ENCODE peak calls at places on chromosomes 4 and X, in nine cellular contexts. D is ascending aorta; M is thyroid gland; G is IMR-90; H is GM23338; T is heart right ventricle; V is colonic mucosa; B is CD8-positive, alpha-beta T cell; N is OCI-LY7. I is an unnamed sample.
A peak's percentile ranks its signal among the peaks of the same experiment; 100 is the strongest.

GRCh38 chrX:100652266-100652665 is 8.3 kb downstream of the SRPX2 start:
- DNase-seq in V (no peak), H (no peak), T (no peak), M (no peak), B (no peak), G (no peak), N (no peak), D (no peak), I (no peak)

GRCh38 chr4:121070274-121070673 is 2.1 kb downstream of the NDNF start:
- DNase-seq in M (no peak), G (no peak), N (no peak), T (no peak), D (no peak), V (peak; percentile 32), H (peak; percentile 70), B (no peak), I (peak; percentile 49)

GRCh38 chrX:17470136-17470535 is 95.1 kb downstream of the NHS start:
- DNase-seq in M (no peak), G (peak; percentile 42), V (no peak), H (no peak), N (no peak), D (no peak), T (no peak), B (no peak), I (no peak)

GRCh38 chrX:25020391-25021131 is 4.8 kb upstream of the ARX start:
- DNase-seq in T (no peak), B (peak; percentile 24), G (no peak), H (peak; percentile 68), D (no peak), V (no peak), N (peak; percentile 25), M (no peak), I (no peak)

GRCh38 chr4:147724468-147725201 is 7.3 kb upstream of the ARHGAP10 start:
- DNase-seq in T (no peak), G (no peak), B (no peak), D (no peak), V (no peak), N (no peak), M (no peak), H (no peak), I (no peak)

GRCh38 chr4:97142405-97142804 is 1000.9 kb downstream of the STPG2 start:
- DNase-seq in M (no peak), H (no peak), N (no peak), B (no peak), V (no peak), T (no peak), D (no peak), G (no peak), I (no peak)

GRCh38 chr4:120658772-120659171 is 263.8 kb downstream of the PRDM5 start:
- DNase-seq in D (no peak), T (no peak), N (no peak), M (no peak), V (no peak), B (no peak), G (no peak), H (no peak), I (no peak)

GRCh38 chrX:140724337-140725105 is 15.0 kb downstream of the LINC00632 start:
- DNase-seq in V (no peak), B (no peak), G (no peak), H (no peak), D (no peak), T (no peak), M (no peak), N (no peak), I (no peak)

GRCh38 chrX:41779058-41779564 is 55.1 kb downstream of the GPR82 start:
- DNase-seq in G (peak; percentile 85), H (no peak), M (no peak), B (no peak), T (no peak), V (no peak), N (no peak), D (no peak), I (no peak)

GRCh38 chrX:151753313-151754041 is 18.9 kb downstream of the CNGA2 start:
- DNase-seq in G (peak; percentile 2), T (peak; percentile 54), H (peak; percentile 74), M (peak; percentile 55), D (no peak), V (peak; percentile 34), N (no peak), B (no peak), I (peak; percentile 41)

GRCh38 chrX:131827935-131828334 is 195.2 kb upstream of the STK26 start:
- DNase-seq in B (no peak), M (no peak), D (no peak), V (no peak), T (no peak), H (peak; percentile 77), N (peak; percentile 27), G (no peak), I (no peak)

GRCh38 chr4:16136771-16137170 is 52.9 kb upstream of the PROM1 start:
- DNase-seq in G (no peak), V (no peak), N (no peak), T (no peak), H (no peak), B (no peak), D (no peak), M (no peak), I (no peak)

GRCh38 chrX:119237526-119238035 is 1.5 kb downstream of the PGRMC1 start:
- DNase-seq in D (no peak), B (no peak), G (no peak), T (no peak), V (no peak), H (peak; percentile 27), N (no peak), M (no peak), I (no peak)

GRCh38 chrX:22396408-22396807 is 123.7 kb downstream of the CBLL2 start:
- DNase-seq in M (no peak), B (no peak), D (no peak), N (no peak), G (peak; percentile 57), T (no peak), V (no peak), H (no peak), I (no peak)

GRCh38 chr4:110959041-110959643 is 336.3 kb upstream of the PITX2 start:
- DNase-seq in M (no peak), T (no peak), D (no peak), G (peak; percentile 30), V (no peak), B (no peak), H (no peak), N (peak; percentile 36), I (no peak)

GRCh38 chr4:19213388-19213787 is 1038.3 kb upstream of the SLIT2 start:
- DNase-seq in D (no peak), M (no peak), T (no peak), G (peak; percentile 54), B (no peak), V (no peak), H (no peak), N (no peak), I (no peak)

DNA sequence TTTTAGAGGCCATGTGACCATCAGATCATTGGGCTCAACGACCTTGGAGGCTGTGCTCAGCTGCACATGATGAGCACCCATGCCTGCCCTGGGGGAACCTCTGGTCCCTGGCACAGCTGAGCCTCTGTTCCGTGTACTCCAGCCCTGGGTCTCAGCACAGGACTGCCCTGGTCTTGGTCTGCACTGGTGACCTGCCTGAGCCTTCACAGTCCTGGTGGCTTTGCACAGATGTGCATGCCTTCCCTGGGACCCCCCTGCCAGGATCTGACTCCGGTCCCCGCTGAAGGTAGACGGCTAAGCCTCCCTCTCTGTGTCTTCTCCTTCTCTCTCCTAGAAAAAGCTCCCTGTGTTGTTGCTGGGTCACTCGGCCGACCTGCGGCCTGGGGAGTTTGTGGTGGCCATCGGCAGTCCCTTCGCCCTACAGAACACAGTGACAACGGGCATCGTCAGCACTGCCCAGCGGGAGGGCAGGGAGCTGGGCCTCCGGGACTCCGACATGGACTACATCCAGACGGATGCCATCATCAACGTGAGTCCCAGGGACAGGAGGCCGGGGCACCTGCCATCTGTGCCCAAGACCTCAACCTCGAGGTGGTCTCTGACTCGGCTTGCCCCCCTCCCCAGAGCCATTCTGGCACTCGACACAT is 21.6 kb downstream of the HTRA3 start:
- DNase-seq in N (no peak), V (no peak), H (no peak), B (no peak), T (no peak), G (no peak), D (no peak), M (no peak), I (peak; percentile 24)
- H3K4me1 ChIP-seq in N (no peaks in the 10 kb centered on the region), V (no peaks in the 10 kb centered on the region), H (no peaks in the 10 kb centered on the region), B (no peaks in the 10 kb centered on the region), T (peaks cover 5% of the 10 kb centered on the region), G (no peaks in the 10 kb centered on the region), D (no peaks in the 10 kb centered on the region), M (no peaks in the 10 kb centered on the region), I (no peaks in the 10 kb centered on the region)

DNA sequence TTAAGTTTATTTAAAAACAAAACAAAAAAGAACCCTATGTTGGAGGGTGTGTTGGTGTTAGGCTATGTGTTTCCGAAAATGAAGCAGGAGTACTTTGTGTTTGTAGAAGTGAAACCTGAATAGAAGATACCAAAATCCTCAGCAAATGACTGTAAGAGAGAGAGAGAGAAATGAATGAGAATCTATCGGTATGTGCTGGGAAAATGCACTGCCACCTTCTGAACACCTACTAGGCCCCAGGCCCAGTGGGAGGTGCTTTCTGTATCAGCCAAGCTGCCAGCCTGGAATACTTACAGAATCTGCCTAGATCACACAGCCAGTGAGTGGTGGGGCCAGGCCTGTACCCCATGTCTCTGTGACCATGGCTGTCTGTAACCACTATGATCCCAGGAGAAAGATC is 14.9 kb upstream of the PIM2 start:
- DNase-seq in H (no peak), D (no peak), B (no peak), V (no peak), T (no peak), M (no peak), G (no peak), N (no peak), I (no peak)
- H3K27ac ChIP-seq in H (no peak overlapping the region), D (no peak overlapping the region), B (peak overlapping the region; percentile 21), V (no peak overlapping the region), T (no peak overlapping the region), M (no peak overlapping the region), G (no peak overlapping the region), N (peak overlapping the region; percentile 75), I (no peak overlapping the region)

GRCh38 chr4:176792348-176793059 is at the start of gene VEGFC:
- DNase-seq in G (peak; percentile 73), V (peak; percentile 24), N (no peak), T (peak; percentile 64), H (peak; percentile 85), D (no peak), B (no peak), M (peak; percentile 84), I (peak; percentile 83)
- TF ChIP-seq CTCF in G (peak; percentile 18), V (no peak), N (no peak), T (peak; percentile 23), H (no peak), D (no peak), B (no peak), M (peak; percentile 24), I (no peak)

DNA sequence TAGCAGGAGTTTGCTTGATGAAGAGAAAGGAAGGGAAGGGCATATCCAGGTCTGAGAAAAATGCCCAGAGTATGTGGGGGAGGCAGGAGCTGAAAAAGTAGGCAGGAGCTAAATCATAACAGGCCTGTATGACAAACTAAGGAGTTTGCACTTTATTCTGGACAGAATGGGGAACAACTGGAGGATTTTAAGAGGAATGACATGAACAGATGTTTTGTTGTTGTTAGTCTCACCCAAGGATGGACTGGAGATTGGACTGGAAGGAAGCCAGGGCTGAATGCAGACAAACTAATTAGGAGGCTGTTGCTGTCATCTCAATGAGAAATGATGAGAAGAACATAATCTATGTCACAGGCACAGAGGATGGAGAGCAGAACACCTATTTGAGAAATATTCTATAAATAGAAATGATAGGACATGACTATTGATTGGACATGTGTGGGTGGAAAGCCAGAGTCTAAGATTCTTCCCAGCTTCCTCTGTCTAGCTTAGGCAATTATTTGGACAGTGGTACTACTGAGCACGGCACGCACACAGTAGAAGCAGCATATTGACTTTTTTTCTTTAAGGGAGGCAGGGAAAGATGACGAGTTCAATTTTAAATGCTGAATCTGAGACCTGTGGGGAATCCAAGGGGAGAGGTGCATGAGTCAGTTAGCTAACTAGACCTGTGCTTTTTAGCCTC is 1.1 kb upstream of the USO1 start:
- DNase-seq in G (peak; percentile 80), D (no peak), B (no peak), H (no peak), T (no peak), M (no peak), V (no peak), N (no peak), I (no peak)
- H3K4me1 ChIP-seq in G (peaks cover 4% of the 10 kb centered on the region), D (peaks cover 3% of the 10 kb centered on the region), B (peaks cover 32% of the 10 kb centered on the region), H (peaks cover 28% of the 10 kb centered on the region), T (peaks cover 50% of the 10 kb centered on the region), M (peaks cover 27% of the 10 kb centered on the region), V (peaks cover 8% of the 10 kb centered on the region), N (peaks cover 38% of the 10 kb centered on the region), I (peaks cover 26% of the 10 kb centered on the region)